ENCODE peak calls at places on chromosomes 2 and 18, in four cellular contexts. A is dorsolateral prefrontal cortex, U is hepatocyte, Z is astrocyte of the spinal cord. W is an unnamed sample.

GRCh38 chr2:183283176-183283575 is 158.9 kb downstream of the NUP35 start:
- DNase-seq in A (no peak), U (no peak), Z (no peak), W (no peak)

GRCh38 chr2:174053784-174054183 is 88.6 kb upstream of the SP3 start:
- DNase-seq in U (no peak), Z (no peak), A (no peak), W (no peak)

GRCh38 chr2:10547663-10548384 is 99.7 kb upstream of the ODC1 start:
- DNase-seq in A (no peak), U (no peak), Z (no peak), W (no peak)

GRCh38 chr2:114346658-114347057 is 95.8 kb upstream of the DPP10 start:
- DNase-seq in Z (no peak), U (no peak), A (no peak), W (no peak)

GRCh38 chr2:107136749-107137148 is 250.8 kb upstream of the ST6GAL2 start:
- DNase-seq in Z (no peak), U (no peak), A (no peak), W (no peak)

GRCh38 chr2:157986761-157987160 is 110.6 kb upstream of the ACVR1 start:
- DNase-seq in Z (no peak), U (no peak), A (no peak), W (no peak)

GRCh38 chr18:55900380-55900779 is 312.4 kb upstream of the TCF4 start:
- DNase-seq in Z (peak; percentile 57), U (no peak), A (no peak), W (no peak)

GRCh38 chr2:18519991-18520604 is 40.4 kb downstream of the RDH14 start:
- DNase-seq in U (peak; percentile 41), A (no peak), Z (no peak), W (no peak)

GRCh38 chr2:154452906-154453493 is 245.5 kb upstream of the KCNJ3 start:
- DNase-seq in U (peak; percentile 5), Z (peak; percentile 7), A (no peak), W (no peak)

GRCh38 chr18:46155652-46156051 is 51.5 kb downstream of the HAUS1 start:
- DNase-seq in Z (peak; percentile 79), A (no peak), U (no peak), W (peak; percentile 45)

GRCh38 chr2:30106543-30106942 is 40.3 kb upstream of the YPEL5 start:
- DNase-seq in U (no peak), A (no peak), Z (peak; percentile 12), W (no peak)

GRCh38 chr18:49959176-49959575 is 145.8 kb upstream of the ACAA2 start:
- DNase-seq in Z (no peak), A (no peak), U (no peak), W (no peak)

GRCh38 chr18:25233582-25234362 is 118.2 kb downstream of the ZNF521 start:
- DNase-seq in U (no peak), Z (peak; percentile 65), A (no peak), W (no peak)
- H3K4me3 ChIP-seq in U (no peak overlapping the region), Z (no peak overlapping the region), A (no peak overlapping the region), W (no peak overlapping the region)

DNA sequence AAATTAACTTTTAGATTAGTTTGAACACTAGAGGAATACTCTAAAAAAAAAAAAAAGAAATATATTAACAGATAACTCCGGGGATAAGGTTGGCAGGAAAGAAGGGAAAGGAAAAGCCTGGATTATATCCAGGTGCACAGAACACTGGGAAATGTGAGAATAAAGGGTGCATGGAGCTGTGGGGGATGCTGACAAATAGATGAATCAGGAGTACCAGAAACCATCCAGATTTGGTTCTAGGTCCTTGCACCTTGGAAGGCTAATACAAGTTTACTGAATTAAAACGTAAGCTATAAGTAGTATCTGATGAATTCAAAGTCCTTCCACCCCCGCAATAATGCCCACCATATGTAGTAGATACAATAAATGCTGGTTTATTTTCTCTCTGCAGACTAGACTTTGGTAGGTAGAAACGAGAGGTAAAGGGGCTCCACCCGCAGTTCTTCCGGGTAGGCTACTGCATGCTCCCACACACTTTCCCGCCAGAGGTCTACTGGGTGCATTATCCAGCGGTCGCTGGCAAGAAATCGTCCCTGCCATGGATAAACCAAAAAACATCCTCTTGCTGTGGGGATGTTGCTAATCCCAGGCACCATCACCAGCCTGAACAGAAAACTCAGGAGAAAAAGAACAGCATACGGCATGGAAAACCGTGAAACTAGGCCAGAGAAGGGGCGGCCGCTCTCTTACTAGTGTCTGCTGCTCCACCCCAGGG is 1.6 kb downstream of the CNRIP1 start:
- DNase-seq in A (no peak), Z (peak; percentile 12), U (no peak), W (no peak)
- H3K4me3 ChIP-seq in A (peak overlapping the region; percentile 86), Z (peak overlapping the region; percentile 79), U (peak overlapping the region; percentile 62), W (peak overlapping the region; percentile 88)

DNA sequence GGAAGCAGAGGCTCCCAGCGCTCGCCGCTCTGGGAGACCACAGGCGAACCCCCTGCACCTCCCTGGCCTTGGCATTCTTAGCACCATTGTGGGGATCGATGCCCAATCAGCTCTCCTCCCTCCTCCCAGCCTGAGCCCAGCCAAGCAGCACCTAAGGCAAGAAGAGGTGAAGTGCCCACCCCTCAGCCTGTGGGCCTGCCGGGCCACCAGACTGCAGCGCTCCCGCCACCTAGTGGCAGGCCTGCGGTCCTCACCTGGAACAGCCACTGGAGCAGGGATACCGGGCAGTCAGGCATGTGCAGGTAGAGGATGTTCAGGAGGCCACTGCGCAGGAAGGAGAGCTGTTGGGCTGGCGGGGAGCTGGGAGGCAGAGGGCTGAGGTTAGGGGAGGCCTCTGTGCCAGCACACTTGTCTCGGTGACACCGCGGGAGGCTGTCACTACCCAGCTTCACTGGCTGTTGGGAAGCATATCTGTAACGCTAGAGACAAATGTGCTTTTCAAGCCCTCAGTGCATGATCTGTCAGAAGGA is 35.2 kb downstream of the FAM178B start:
- DNase-seq in A (peak; percentile 87), U (peak; percentile 91), Z (peak; percentile 43), W (no peak)
- H3K4me3 ChIP-seq in A (no peak overlapping the region), U (no peak overlapping the region), Z (no peak overlapping the region), W (no peak overlapping the region)

DNA sequence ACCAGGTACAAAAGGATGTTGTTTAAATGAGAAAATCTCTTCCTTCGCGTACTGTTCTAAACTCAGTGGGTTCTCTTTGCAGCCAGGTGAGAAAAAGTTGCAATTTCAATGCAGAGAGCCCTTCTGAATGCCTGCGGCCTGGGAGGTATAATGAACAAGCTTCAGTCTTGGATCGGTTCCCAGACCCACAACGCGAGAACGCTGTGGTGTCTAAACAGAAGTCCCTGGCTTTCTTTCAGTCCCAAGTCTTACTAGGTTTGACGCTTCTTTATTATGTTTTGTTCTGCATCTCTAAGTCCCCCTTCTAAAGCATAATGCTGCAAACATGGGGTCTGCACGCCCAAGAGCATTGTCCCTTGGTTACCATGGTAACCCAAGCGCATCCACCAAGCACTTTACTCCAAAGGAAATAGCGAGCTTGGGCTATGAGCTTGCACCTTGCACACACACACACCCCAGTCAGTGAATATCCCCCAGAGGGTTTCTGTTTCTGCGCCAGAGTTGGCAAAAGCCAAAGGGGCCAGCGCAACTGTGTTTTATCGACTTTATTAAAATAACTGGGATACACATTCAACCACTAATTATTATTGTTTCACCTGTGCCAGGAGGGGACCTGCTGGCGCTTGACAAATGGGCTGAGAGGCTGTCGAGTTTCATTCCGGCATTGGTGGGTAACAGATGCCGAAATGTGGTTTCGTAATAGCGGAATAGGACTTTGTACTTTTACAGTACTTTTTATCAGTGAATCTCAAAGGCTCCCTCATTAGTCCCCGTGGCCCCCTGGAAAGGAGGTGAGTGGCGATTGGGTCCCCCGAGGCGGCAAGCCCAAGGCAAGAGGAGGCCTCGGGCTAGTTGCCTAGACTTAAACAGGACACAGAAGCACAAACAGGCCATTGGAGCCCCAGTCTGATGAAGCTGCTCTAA is 193.6 kb downstream of the INO80D start:
- DNase-seq in A (peak; percentile 47), U (no peak), Z (peak; percentile 79), W (no peak)
- H3K4me3 ChIP-seq in A (no peak overlapping the region), U (no peak overlapping the region), Z (no peak overlapping the region), W (no peak overlapping the region)